ENCODE peak calls at places on chromosomes 13 and 19, in four cellular contexts. O is K562, Q is IMR-90, Z is GM12878. C is an unnamed sample.
A peak's percentile ranks its signal among the peaks of the same experiment; 100 is the strongest.

GRCh38 chr13:26503826-26504594 is 53.5 kb upstream of the WASF3 start:
- DNase-seq in O (no peak), Q (no peak), Z (no peak), C (no peak)

GRCh38 chr13:20711301-20712044 is 8.0 kb downstream of the IL17D start:
- DNase-seq in O (peak; percentile 30), Q (no peak), Z (no peak), C (no peak)

GRCh38 chr19:50205681-50206138 is 2.3 kb downstream of the MYH14 start:
- DNase-seq in O (no peak), Q (no peak), Z (no peak), C (no peak)

GRCh38 chr13:96089749-96090239 is at the start of gene HS6ST3:
- DNase-seq in O (no peak), Q (no peak), Z (no peak), C (peak; percentile 15)

GRCh38 chr13:20348018-20348417 is 115.9 kb upstream of the GJB6 start:
- DNase-seq in O (no peak), Q (no peak), Z (no peak), C (no peak)

GRCh38 chr13:77740931-77741586 is 43.6 kb downstream of the SLAIN1 start:
- DNase-seq in O (no peak), Q (no peak), Z (no peak), C (no peak)

GRCh38 chr13:95569966-95570365 is 17.4 kb downstream of the CLDN10 start:
- DNase-seq in O (no peak), Q (no peak), Z (no peak), C (no peak)

GRCh38 chr13:104872153-104872552 is 1663.3 kb downstream of the EFNB2 start:
- DNase-seq in O (no peak), Q (no peak), Z (no peak), C (no peak)

GRCh38 chr19:8355631-8356402 is 8.1 kb upstream of the ANGPTL4 start:
- DNase-seq in O (peak; percentile 37), Q (peak; percentile 98), Z (no peak), C (peak; percentile 97)

GRCh38 chr13:51645154-51645650 is 60.9 kb downstream of the WDFY2 start:
- DNase-seq in O (no peak), Q (peak; percentile 57), Z (no peak), C (no peak)

GRCh38 chr19:19594371-19594770 is 24.1 kb downstream of the PBX4 start:
- DNase-seq in O (no peak), Q (no peak), Z (no peak), C (no peak)

GRCh38 chr13:90485441-90485840 is 862.0 kb upstream of the MIR17HG start:
- DNase-seq in O (no peak), Q (peak; percentile 65), Z (no peak), C (no peak)

GRCh38 chr13:88086577-88086976 is 415.4 kb downstream of the SLITRK5 start:
- DNase-seq in O (no peak), Q (peak; percentile 22), Z (no peak), C (no peak)

GRCh38 chr19:48194041-48194871 is 23.8 kb downstream of the ZSWIM9 start:
- DNase-seq in O (peak; percentile 38), Q (peak; percentile 7), Z (no peak), C (no peak)

GRCh38 chr19:39140195-39140516 is 14.6 kb downstream of the PAK4 start:
- DNase-seq in O (no peak), Q (no peak), Z (no peak), C (no peak)

GRCh38 chr13:53411443-53411842 is 382.8 kb downstream of the OLFM4 start:
- DNase-seq in O (no peak), Q (no peak), Z (no peak), C (no peak)

GRCh38 chr13:97113231-97114001 is 108.7 kb upstream of the MBNL2 start:
- DNase-seq in O (no peak), Q (no peak), Z (no peak), C (no peak)

GRCh38 chr19:32254128-32254527 is 91.3 kb upstream of the ZNF507 start:
- DNase-seq in O (no peak), Q (no peak), Z (no peak), C (no peak)

GRCh38 chr19:17311455-17312248 is 2.3 kb downstream of the DDA1 start:
- DNase-seq in O (no peak), Q (peak; percentile 79), Z (no peak), C (no peak)

GRCh38 chr19:39858541-39858940 is 12.4 kb upstream of the FBL start:
- DNase-seq in O (no peak), Q (peak; percentile 63), Z (no peak), C (no peak)

GRCh38 chr19:18289471-18290066 is 8.1 kb upstream of the JUND start:
- DNase-seq in O (no peak), Q (no peak), Z (no peak), C (no peak)

GRCh38 chr19:13129384-13129783 is 11.3 kb downstream of the NACC1 start:
- DNase-seq in O (no peak), Q (no peak), Z (no peak), C (no peak)

GRCh38 chr19:860481-861098 is 1.1 kb downstream of the CFD start:
- DNase-seq in O (peak; percentile 90), Q (peak; percentile 75), Z (no peak), C (no peak)

GRCh38 chr13:60009300-60010248 is 154.2 kb downstream of the DIAPH3 start:
- DNase-seq in O (no peak), Q (no peak), Z (no peak), C (no peak)

GRCh38 chr13:111515648-111516047 is 195.2 kb downstream of the TEX29 start:
- DNase-seq in O (no peak), Q (no peak), Z (no peak), C (no peak)

GRCh38 chr19:20278342-20278741 is 111.3 kb downstream of the ZNF486 start:
- DNase-seq in O (no peak), Q (no peak), Z (no peak), C (no peak)

GRCh38 chr13:74128171-74128767 is 5.9 kb downstream of the KLF12 start:
- DNase-seq in O (no peak), Q (peak; percentile 64), Z (no peak), C (peak; percentile 80)

GRCh38 chr19:2171349-2172145 is 7.8 kb downstream of the DOT1L start:
- DNase-seq in O (peak; percentile 48), Q (peak; percentile 36), Z (peak; percentile 90), C (no peak)

GRCh38 chr19:4108767-4109625 is 14.9 kb downstream of the MAP2K2 start:
- DNase-seq in O (no peak), Q (no peak), Z (peak; percentile 79), C (no peak)

GRCh38 chr13:71278512-71278911 is 588.5 kb downstream of the DACH1 start:
- DNase-seq in O (no peak), Q (no peak), Z (no peak), C (no peak)

GRCh38 chr13:78660130-78660857 is 1.3 kb upstream of the OBI1 start:
- DNase-seq in O (no peak), Q (no peak), Z (no peak), C (peak; percentile 11)

GRCh38 chr19:4742717-4743646 is 19.3 kb upstream of the DPP9 start:
- DNase-seq in O (no peak), Q (no peak), Z (no peak), C (no peak)

GRCh38 chr19:2494447-2495129 is 18.7 kb downstream of the GADD45B start:
- DNase-seq in O (peak; percentile 92), Q (peak; percentile 79), Z (no peak), C (peak; percentile 57)

GRCh38 chr19:1172353-1173159 is 1.5 kb downstream of the SBNO2 start:
- DNase-seq in O (no peak), Q (peak; percentile 48), Z (no peak), C (peak; percentile 30)

GRCh38 chr19:48568345-48568886 is 16.4 kb downstream of the SULT2B1 start:
- DNase-seq in O (peak; percentile 55), Q (peak; percentile 88), Z (no peak), C (peak; percentile 83)

GRCh38 chr19:17069249-17069648 is 6.0 kb downstream of the HAUS8 start:
- DNase-seq in O (no peak), Q (no peak), Z (no peak), C (no peak)

GRCh38 chr19:49058592-49058991 is 1.0 kb upstream of the CGB7 start:
- DNase-seq in O (peak; percentile 61), Q (peak; percentile 25), Z (no peak), C (no peak)

GRCh38 chr19:6576869-6577281 is 14.1 kb downstream of the CD70 start:
- DNase-seq in O (peak; percentile 43), Q (no peak), Z (no peak), C (no peak)

GRCh38 chr13:111904166-111904565 is 162.8 kb upstream of the SOX1 start:
- DNase-seq in O (no peak), Q (no peak), Z (no peak), C (no peak)

DNA sequence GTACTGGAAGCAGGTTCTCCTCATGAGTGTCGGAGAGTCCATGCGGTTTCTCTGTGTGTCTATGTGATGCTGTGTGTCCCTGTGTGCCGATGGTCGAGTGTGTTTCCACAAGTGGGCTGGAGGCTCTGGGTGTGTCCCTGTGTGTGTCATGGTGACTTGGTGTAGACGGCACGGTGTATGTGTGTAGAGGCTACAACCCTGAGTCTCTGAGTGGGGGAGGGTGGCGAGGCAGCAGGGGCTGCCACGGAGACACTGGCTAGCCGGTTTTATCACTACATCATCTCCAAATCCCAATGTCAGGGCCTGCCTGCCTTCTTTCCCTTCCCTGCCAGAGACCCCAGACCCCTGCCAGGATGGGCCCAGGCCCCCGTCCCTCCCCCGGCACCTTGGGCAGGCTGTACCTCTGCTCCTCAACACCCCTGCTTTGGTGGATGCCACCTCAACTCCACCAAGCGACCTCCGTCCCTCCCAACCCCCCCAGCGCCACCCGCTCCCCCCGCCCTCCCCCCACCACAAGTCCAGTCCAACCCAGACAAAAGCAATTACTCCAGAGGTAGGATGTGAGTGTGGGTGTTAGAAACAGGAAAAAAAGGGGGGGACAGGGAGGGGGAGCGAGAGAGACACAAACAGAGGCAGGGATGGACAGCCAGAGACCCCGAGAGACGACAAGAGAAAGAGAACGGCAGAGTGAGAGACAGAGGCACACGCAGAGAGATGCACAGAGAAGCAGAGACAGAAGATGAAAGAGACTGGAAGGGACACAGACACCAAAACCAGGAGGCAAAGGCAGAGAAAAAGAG is 21.6 kb upstream of the POU2F2 start:
- DNase-seq in O (no peak), Q (no peak), Z (no peak), C (no peak)
- TF ChIP-seq FOS in O (no peak), Q (no peak), Z (no peak), C (no peak)

DNA sequence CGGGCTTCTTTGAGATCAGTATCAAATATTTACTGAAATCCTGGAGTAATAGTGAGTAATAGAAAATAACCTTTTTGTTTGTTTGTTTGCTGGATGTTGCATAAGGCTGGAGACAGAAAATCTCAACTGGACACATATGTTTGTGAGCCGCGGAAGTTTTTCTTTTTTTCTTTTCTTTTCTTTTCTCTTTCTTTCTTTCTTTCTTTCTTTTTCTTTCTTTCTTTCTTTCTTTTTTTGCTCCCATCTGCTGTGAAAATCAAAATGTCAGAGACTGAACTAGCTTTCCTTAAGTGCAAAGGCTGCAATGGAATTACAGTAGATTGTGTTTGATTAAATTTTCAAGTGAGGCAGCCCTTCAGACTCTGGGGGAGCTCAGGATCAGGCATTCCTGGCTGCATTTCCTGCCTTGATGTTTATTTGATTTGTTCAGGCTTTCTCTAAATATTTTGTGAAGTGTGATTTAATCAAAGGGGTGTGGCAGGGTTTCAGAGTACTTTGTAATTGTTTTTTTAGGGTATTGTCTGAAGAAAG is 306 bp downstream of the FRY start:
- DNase-seq in O (no peak), Q (no peak), Z (no peak), C (peak; percentile 30)
- H3K36me3 ChIP-seq in O (no peaks in the 10 kb centered on the region), Q (no peaks in the 10 kb centered on the region), Z (no peaks in the 10 kb centered on the region), C (no peaks in the 10 kb centered on the region)

GRCh38 chr13:99971576-99972189 is at the start of gene ZIC5:
- DNase-seq in O (no peak), Q (no peak), Z (no peak), C (no peak)
- TF ChIP-seq FOS in O (no peak), Q (no peak), Z (no peak), C (no peak)

GRCh38 chr13:108003626-108004025 is 211.7 kb downstream of the LIG4 start:
- DNase-seq in O (no peak), Q (no peak), Z (no peak), C (no peak)
- H3K36me3 ChIP-seq in O (no peaks in the 10 kb centered on the region), Q (no peaks in the 10 kb centered on the region), Z (no peaks in the 10 kb centered on the region), C (no peaks in the 10 kb centered on the region)

C was measured in endothelial cell of umbilical vein.